ENCODE peak calls at places on chromosome 15, in six cellular contexts. G, U, C, R, A and H are unnamed samples.
A peak's percentile ranks its signal among the peaks of the same experiment; 100 is the strongest.

GRCh38 chr15:78085928-78086327 is 6.4 kb upstream of the SH2D7 start:
- DNase-seq in C (no peak), R (no peak), A (no peak), U (peak; percentile 73), G (no peak), H (no peak)

GRCh38 chr15:74377831-74378766 is 10.7 kb upstream of the CYP11A1 start:
- DNase-seq in R (no peak), U (no peak), A (no peak), C (no peak), G (no peak), H (no peak)

GRCh38 chr15:20344601-20345400 is 196.8 kb downstream of the GOLGA6L6 start:
- DNase-seq in A (no peak), G (peak; percentile 36), U (no peak), R (peak; percentile 6), C (no peak), H (no peak)

GRCh38 chr15:82986442-82986780 is 401 bp downstream of the RAMAC start:
- DNase-seq in U (peak; percentile 16), C (no peak), A (no peak), R (no peak), G (no peak), H (no peak)

GRCh38 chr15:66523926-66524325 is 18.8 kb downstream of the ZWILCH start:
- DNase-seq in C (no peak), A (no peak), G (no peak), U (no peak), R (no peak), H (no peak)

GRCh38 chr15:70066422-70066821 is 31.3 kb downstream of the TLE3 start:
- DNase-seq in R (no peak), A (no peak), G (no peak), C (no peak), U (peak; percentile 18), H (no peak)

GRCh38 chr15:40549894-40550293 is 14.9 kb downstream of the CCDC32 start:
- DNase-seq in C (no peak), R (peak; percentile 70), G (no peak), U (no peak), A (no peak), H (peak; percentile 37)

GRCh38 chr15:40281057-40281850 is 1.6 kb downstream of the ANKRD63 start:
- DNase-seq in G (no peak), R (no peak), C (no peak), A (no peak), U (no peak), H (no peak)

GRCh38 chr15:92677998-92678397 is 22.4 kb upstream of the FAM174B start:
- DNase-seq in A (no peak), R (peak; percentile 33), C (no peak), G (no peak), U (peak; percentile 80), H (no peak)

GRCh38 chr15:25710184-25710583 is 152.9 kb downstream of the ATP10A start:
- DNase-seq in G (no peak), A (peak; percentile 73), C (no peak), U (peak; percentile 31), R (peak; percentile 64), H (peak; percentile 24)